ENCODE peak calls at places on chromosomes 16 and 17, in five cellular contexts. One of them, this sample, is unnamed.

GRCh38 chr17:50830994-50831393 is 4.4 kb upstream of the WFIKKN2 start:
- DNase-seq in stromal cell of bone marrow: no peak
- DNase-seq in T47D: no peak
- DNase-seq in stimulated activated CD4-positive, alpha-beta T cell treated with anti-CD3 and anti-CD28 coated beads, Interleukin-1b, Interleukin-23, amount 100 ng/mL, for 24 hours: no peak
- DNase-seq in GM12878: no peak
- DNase-seq in this sample: no peak

GRCh38 chr17:5078106-5079028 is at the start of gene ZFP3:
- DNase-seq in stromal cell of bone marrow: peak
- DNase-seq in T47D: peak
- DNase-seq in stimulated activated CD4-positive, alpha-beta T cell treated with anti-CD3 and anti-CD28 coated beads, Interleukin-1b, Interleukin-23, amount 100 ng/mL, for 24 hours: peak
- DNase-seq in GM12878: peak
- DNase-seq in this sample: peak

GRCh38 chr16:70747703-70748631 is 53.0 kb downstream of the VAC14 start:
- DNase-seq in stromal cell of bone marrow: no peak
- DNase-seq in T47D: no peak
- DNase-seq in stimulated activated CD4-positive, alpha-beta T cell treated with anti-CD3 and anti-CD28 coated beads, Interleukin-1b, Interleukin-23, amount 100 ng/mL, for 24 hours: no peak
- DNase-seq in GM12878: no peak
- DNase-seq in this sample: no peak

GRCh38 chr16:917591-918061 is 53.2 kb downstream of the LMF1 start:
- DNase-seq in stromal cell of bone marrow: no peak
- DNase-seq in T47D: no peak
- DNase-seq in stimulated activated CD4-positive, alpha-beta T cell treated with anti-CD3 and anti-CD28 coated beads, Interleukin-1b, Interleukin-23, amount 100 ng/mL, for 24 hours: no peak
- DNase-seq in GM12878: no peak
- DNase-seq in this sample: no peak

GRCh38 chr16:79612207-79612606 is 11.7 kb upstream of the MAF start:
- DNase-seq in stromal cell of bone marrow: no peak
- DNase-seq in T47D: no peak
- DNase-seq in stimulated activated CD4-positive, alpha-beta T cell treated with anti-CD3 and anti-CD28 coated beads, Interleukin-1b, Interleukin-23, amount 100 ng/mL, for 24 hours: no peak
- DNase-seq in GM12878: no peak
- DNase-seq in this sample: no peak

GRCh38 chr17:82424001-82424862 is 5.8 kb upstream of the OGFOD3 start:
- DNase-seq in stromal cell of bone marrow: peak
- DNase-seq in T47D: no peak
- DNase-seq in stimulated activated CD4-positive, alpha-beta T cell treated with anti-CD3 and anti-CD28 coated beads, Interleukin-1b, Interleukin-23, amount 100 ng/mL, for 24 hours: peak
- DNase-seq in GM12878: no peak
- DNase-seq in this sample: peak

GRCh38 chr17:54898576-54898975 is 2.1 kb upstream of the TOM1L1 start:
- DNase-seq in stromal cell of bone marrow: no peak
- DNase-seq in T47D: no peak
- DNase-seq in stimulated activated CD4-positive, alpha-beta T cell treated with anti-CD3 and anti-CD28 coated beads, Interleukin-1b, Interleukin-23, amount 100 ng/mL, for 24 hours: no peak
- DNase-seq in GM12878: no peak
- DNase-seq in this sample: no peak

GRCh38 chr16:58049697-58050185 is 24.2 kb downstream of the MMP15 start:
- DNase-seq in stromal cell of bone marrow: no peak
- DNase-seq in T47D: no peak
- DNase-seq in stimulated activated CD4-positive, alpha-beta T cell treated with anti-CD3 and anti-CD28 coated beads, Interleukin-1b, Interleukin-23, amount 100 ng/mL, for 24 hours: no peak
- DNase-seq in GM12878: no peak
- DNase-seq in this sample: no peak

GRCh38 chr16:11224096-11224893 is 31.7 kb downstream of the SOCS1 start:
- DNase-seq in stromal cell of bone marrow: no peak
- DNase-seq in T47D: no peak
- DNase-seq in stimulated activated CD4-positive, alpha-beta T cell treated with anti-CD3 and anti-CD28 coated beads, Interleukin-1b, Interleukin-23, amount 100 ng/mL, for 24 hours: peak
- DNase-seq in GM12878: peak
- DNase-seq in this sample: peak

GRCh38 chr17:79650283-79650682 is 39.4 kb upstream of the RBFOX3 start:
- DNase-seq in stromal cell of bone marrow: no peak
- DNase-seq in T47D: no peak
- DNase-seq in stimulated activated CD4-positive, alpha-beta T cell treated with anti-CD3 and anti-CD28 coated beads, Interleukin-1b, Interleukin-23, amount 100 ng/mL, for 24 hours: no peak
- DNase-seq in GM12878: no peak
- DNase-seq in this sample: no peak

GRCh38 chr17:44147812-44148211 is 6.1 kb downstream of the HROB start:
- DNase-seq in stromal cell of bone marrow: no peak
- DNase-seq in T47D: no peak
- DNase-seq in stimulated activated CD4-positive, alpha-beta T cell treated with anti-CD3 and anti-CD28 coated beads, Interleukin-1b, Interleukin-23, amount 100 ng/mL, for 24 hours: no peak
- DNase-seq in GM12878: no peak
- DNase-seq in this sample: no peak

GRCh38 chr17:82180776-82181528 is 31.7 kb downstream of the CCDC57 start:
- DNase-seq in stromal cell of bone marrow: no peak
- DNase-seq in T47D: no peak
- DNase-seq in stimulated activated CD4-positive, alpha-beta T cell treated with anti-CD3 and anti-CD28 coated beads, Interleukin-1b, Interleukin-23, amount 100 ng/mL, for 24 hours: no peak
- DNase-seq in GM12878: no peak
- DNase-seq in this sample: no peak

GRCh38 chr17:47604268-47604927 is 45.3 kb upstream of the KPNB1 start:
- DNase-seq in stromal cell of bone marrow: peak
- DNase-seq in T47D: no peak
- DNase-seq in stimulated activated CD4-positive, alpha-beta T cell treated with anti-CD3 and anti-CD28 coated beads, Interleukin-1b, Interleukin-23, amount 100 ng/mL, for 24 hours: no peak
- DNase-seq in GM12878: no peak
- DNase-seq in this sample: peak

GRCh38 chr16:88869673-88869980 is 3.2 kb upstream of the PABPN1L start:
- DNase-seq in stromal cell of bone marrow: no peak
- DNase-seq in T47D: no peak
- DNase-seq in stimulated activated CD4-positive, alpha-beta T cell treated with anti-CD3 and anti-CD28 coated beads, Interleukin-1b, Interleukin-23, amount 100 ng/mL, for 24 hours: no peak
- DNase-seq in GM12878: no peak
- DNase-seq in this sample: no peak

GRCh38 chr17:29212681-29213121 is 32.5 kb upstream of the MYO18A start:
- DNase-seq in stromal cell of bone marrow: peak
- DNase-seq in T47D: no peak
- DNase-seq in stimulated activated CD4-positive, alpha-beta T cell treated with anti-CD3 and anti-CD28 coated beads, Interleukin-1b, Interleukin-23, amount 100 ng/mL, for 24 hours: no peak
- DNase-seq in GM12878: no peak
- DNase-seq in this sample: no peak

GRCh38 chr17:20994779-20995149 is 48.0 kb downstream of the USP22 start:
- DNase-seq in stromal cell of bone marrow: no peak
- DNase-seq in T47D: no peak
- DNase-seq in stimulated activated CD4-positive, alpha-beta T cell treated with anti-CD3 and anti-CD28 coated beads, Interleukin-1b, Interleukin-23, amount 100 ng/mL, for 24 hours: no peak
- DNase-seq in GM12878: no peak
- DNase-seq in this sample: no peak

GRCh38 chr16:30850246-30850645 is 43.6 kb downstream of the BCL7C start:
- DNase-seq in stromal cell of bone marrow: no peak
- DNase-seq in T47D: no peak
- DNase-seq in stimulated activated CD4-positive, alpha-beta T cell treated with anti-CD3 and anti-CD28 coated beads, Interleukin-1b, Interleukin-23, amount 100 ng/mL, for 24 hours: no peak
- DNase-seq in GM12878: no peak
- DNase-seq in this sample: no peak

GRCh38 chr17:1312261-1312870 is 32.9 kb downstream of the TRARG1 start:
- DNase-seq in stromal cell of bone marrow: no peak
- DNase-seq in T47D: no peak
- DNase-seq in stimulated activated CD4-positive, alpha-beta T cell treated with anti-CD3 and anti-CD28 coated beads, Interleukin-1b, Interleukin-23, amount 100 ng/mL, for 24 hours: no peak
- DNase-seq in GM12878: no peak
- DNase-seq in this sample: peak

This sample was measured in NAMALWA.